ENCODE peak calls at places on chromosomes 6 and 20, in four cellular contexts. One of them, this sample, is unnamed.

GRCh38 chr6:105501945-105502344 is 99.1 kb upstream of the PREP start:
- DNase-seq in HFF-Myc: no peak
- DNase-seq in kidney epithelial cell: no peak
- DNase-seq in hepatocyte: no peak
- DNase-seq in this sample: no peak

GRCh38 chr6:95203153-95203754 is 374.1 kb upstream of the MANEA start:
- DNase-seq in HFF-Myc: no peak
- DNase-seq in kidney epithelial cell: no peak
- DNase-seq in hepatocyte: peak; percentile 71
- DNase-seq in this sample: peak; percentile 30

GRCh38 chr6:133820208-133820607 is 68.7 kb upstream of the TCF21 start:
- DNase-seq in HFF-Myc: no peak
- DNase-seq in kidney epithelial cell: no peak
- DNase-seq in hepatocyte: no peak
- DNase-seq in this sample: no peak

GRCh38 chr6:83707829-83708545 is 914 bp downstream of the SNAP91 start:
- DNase-seq in HFF-Myc: no peak
- DNase-seq in kidney epithelial cell: no peak
- DNase-seq in hepatocyte: peak; percentile 8
- DNase-seq in this sample: peak; percentile 33

GRCh38 chr6:105869835-105870506 is 216.2 kb upstream of the PRDM1 start:
- DNase-seq in HFF-Myc: no peak
- DNase-seq in kidney epithelial cell: no peak
- DNase-seq in hepatocyte: no peak
- DNase-seq in this sample: no peak

GRCh38 chr20:60001027-60001567 is 42.9 kb downstream of the CDH26 start:
- DNase-seq in HFF-Myc: no peak
- DNase-seq in kidney epithelial cell: no peak
- DNase-seq in hepatocyte: no peak
- DNase-seq in this sample: no peak

GRCh38 chr6:53331678-53332077 is 17.1 kb downstream of the ELOVL5 start:
- DNase-seq in HFF-Myc: no peak
- DNase-seq in kidney epithelial cell: no peak
- DNase-seq in hepatocyte: no peak
- DNase-seq in this sample: no peak

GRCh38 chr6:165110871-165111270 is 198.5 kb downstream of the C6orf118 start:
- DNase-seq in HFF-Myc: no peak
- DNase-seq in kidney epithelial cell: no peak
- DNase-seq in hepatocyte: no peak
- DNase-seq in this sample: no peak

GRCh38 chr6:17431581-17431980 is 38.2 kb downstream of the CAP2 start:
- DNase-seq in HFF-Myc: no peak
- DNase-seq in kidney epithelial cell: no peak
- DNase-seq in hepatocyte: no peak
- DNase-seq in this sample: no peak

GRCh38 chr6:33978593-33979150 is 167.2 kb downstream of the GRM4 start:
- DNase-seq in HFF-Myc: no peak
- DNase-seq in kidney epithelial cell: no peak
- DNase-seq in hepatocyte: no peak
- DNase-seq in this sample: no peak

GRCh38 chr20:10708342-10709185 is 34.8 kb upstream of the JAG1 start:
- DNase-seq in HFF-Myc: no peak
- DNase-seq in kidney epithelial cell: peak; percentile 73
- DNase-seq in hepatocyte: peak; percentile 32
- DNase-seq in this sample: no peak

GRCh38 chr6:43578748-43579147 is 2.8 kb downstream of the POLH start:
- DNase-seq in HFF-Myc: no peak
- DNase-seq in kidney epithelial cell: no peak
- DNase-seq in hepatocyte: no peak
- DNase-seq in this sample: no peak

GRCh38 chr6:136753624-136754023 is 38.7 kb downstream of the MAP3K5 start:
- DNase-seq in HFF-Myc: no peak
- DNase-seq in kidney epithelial cell: no peak
- DNase-seq in hepatocyte: no peak
- DNase-seq in this sample: no peak

GRCh38 chr20:37406010-37406998 is 60.4 kb downstream of the SRC start:
- DNase-seq in HFF-Myc: no peak
- DNase-seq in kidney epithelial cell: no peak
- DNase-seq in hepatocyte: peak; percentile 77
- DNase-seq in this sample: peak; percentile 86

GRCh38 chr6:134539865-134540323 is 222.0 kb upstream of the SGK1 start:
- DNase-seq in HFF-Myc: no peak
- DNase-seq in kidney epithelial cell: no peak
- DNase-seq in hepatocyte: no peak
- DNase-seq in this sample: no peak

GRCh38 chr6:65524232-65524631 is 182.8 kb downstream of the EYS start:
- DNase-seq in HFF-Myc: no peak
- DNase-seq in kidney epithelial cell: no peak
- DNase-seq in hepatocyte: no peak
- DNase-seq in this sample: no peak

GRCh38 chr6:149961728-149962425 is 1.9 kb upstream of the ULBP1 start:
- DNase-seq in HFF-Myc: no peak
- DNase-seq in kidney epithelial cell: no peak
- DNase-seq in hepatocyte: no peak
- DNase-seq in this sample: peak; percentile 39

GRCh38 chr6:169847141-169847674 is 95.8 kb downstream of the ERMARD start:
- DNase-seq in HFF-Myc: no peak
- DNase-seq in kidney epithelial cell: no peak
- DNase-seq in hepatocyte: no peak
- DNase-seq in this sample: no peak

GRCh38 chr6:95448208-95448607 is 129.1 kb upstream of the MANEA start:
- DNase-seq in HFF-Myc: no peak
- DNase-seq in kidney epithelial cell: no peak
- DNase-seq in hepatocyte: no peak
- DNase-seq in this sample: no peak

GRCh38 chr6:149318581-149319286 is 1.2 kb downstream of the TAB2 start:
- DNase-seq in HFF-Myc: no peak
- DNase-seq in kidney epithelial cell: no peak
- DNase-seq in hepatocyte: peak; percentile 11
- DNase-seq in this sample: no peak

This sample was measured in HEK293T.